ENCODE peak calls at places on chromosomes 11 and 22, in six cellular contexts. R, P, S, X, Q and Y are unnamed samples.

GRCh38 chr11:64040684-64041267 is 5.0 kb downstream of the FLRT1 start:
- DNase-seq in R (no peak), P (peak; percentile 12), S (peak; percentile 52), X (no peak), Q (no peak), Y (no peak)

GRCh38 chr11:78312712-78313111 is 104.9 kb downstream of the GAB2 start:
- DNase-seq in R (no peak), P (no peak), S (no peak), X (no peak), Q (no peak), Y (no peak)

GRCh38 chr11:123206671-123207421 is 11.8 kb upstream of the CLMP start:
- DNase-seq in R (no peak), P (no peak), S (no peak), X (no peak), Q (no peak), Y (peak; percentile 52)

GRCh38 chr22:44486538-44486937 is 11.5 kb downstream of the RTL6 start:
- DNase-seq in R (peak; percentile 16), P (no peak), S (peak; percentile 32), X (no peak), Q (no peak), Y (no peak)

GRCh38 chr11:65043881-65044501 is 3.0 kb downstream of the SAC3D1 start:
- DNase-seq in R (no peak), P (no peak), S (no peak), X (peak; percentile 72), Q (peak; percentile 66), Y (no peak)

GRCh38 chr11:59201376-59201775 is 11.4 kb downstream of the MPEG1 start:
- DNase-seq in R (no peak), P (peak; percentile 20), S (no peak), X (no peak), Q (no peak), Y (no peak)

GRCh38 chr11:65894034-65894591 is 3.6 kb downstream of the CCDC85B start:
- DNase-seq in R (no peak), P (peak; percentile 64), S (no peak), X (peak; percentile 76), Q (no peak), Y (no peak)

GRCh38 chr11:43797337-43797736 is 83.3 kb upstream of the ALKBH3 start:
- DNase-seq in R (no peak), P (no peak), S (no peak), X (no peak), Q (no peak), Y (no peak)

GRCh38 chr11:57116654-57117053 is 65.1 kb upstream of the LRRC55 start:
- DNase-seq in R (peak; percentile 52), P (peak; percentile 37), S (peak; percentile 54), X (no peak), Q (peak; percentile 58), Y (peak; percentile 68)

GRCh38 chr22:20099099-20099711 is 16.7 kb upstream of the RANBP1 start:
- DNase-seq in R (no peak), P (no peak), S (no peak), X (no peak), Q (no peak), Y (no peak)

GRCh38 chr11:31326470-31327148 is 42.9 kb downstream of the DCDC1 start:
- DNase-seq in R (no peak), P (no peak), S (no peak), X (no peak), Q (no peak), Y (no peak)

GRCh38 chr11:6320411-6321207 is at the start of gene CAVIN3:
- DNase-seq in R (peak; percentile 91), P (no peak), S (peak; percentile 51), X (peak; percentile 95), Q (peak; percentile 92), Y (peak; percentile 89)

GRCh38 chr11:66850235-66850587 is 6.7 kb upstream of the LRFN4 start:
- DNase-seq in R (no peak), P (no peak), S (no peak), X (peak; percentile 51), Q (no peak), Y (no peak)

GRCh38 chr22:22380098-22381030 is 128.2 kb downstream of the ZNF280B start:
- DNase-seq in R (no peak), P (peak; percentile 95), S (no peak), X (no peak), Q (no peak), Y (no peak)

GRCh38 chr22:36948273-36949055 is 35.0 kb downstream of the CSF2RB start:
- DNase-seq in R (peak; percentile 59), P (no peak), S (no peak), X (no peak), Q (peak; percentile 39), Y (peak; percentile 84)

GRCh38 chr22:36942561-36942960 is 29.1 kb downstream of the CSF2RB start:
- DNase-seq in R (no peak), P (no peak), S (no peak), X (no peak), Q (no peak), Y (no peak)

GRCh38 chr22:36950797-36951590 is 37.6 kb downstream of the CSF2RB start:
- DNase-seq in R (no peak), P (no peak), S (no peak), X (no peak), Q (no peak), Y (no peak)

GRCh38 chr22:36951746-36952145 is 38.3 kb downstream of the CSF2RB start:
- DNase-seq in R (no peak), P (no peak), S (no peak), X (no peak), Q (no peak), Y (no peak)

DNA sequence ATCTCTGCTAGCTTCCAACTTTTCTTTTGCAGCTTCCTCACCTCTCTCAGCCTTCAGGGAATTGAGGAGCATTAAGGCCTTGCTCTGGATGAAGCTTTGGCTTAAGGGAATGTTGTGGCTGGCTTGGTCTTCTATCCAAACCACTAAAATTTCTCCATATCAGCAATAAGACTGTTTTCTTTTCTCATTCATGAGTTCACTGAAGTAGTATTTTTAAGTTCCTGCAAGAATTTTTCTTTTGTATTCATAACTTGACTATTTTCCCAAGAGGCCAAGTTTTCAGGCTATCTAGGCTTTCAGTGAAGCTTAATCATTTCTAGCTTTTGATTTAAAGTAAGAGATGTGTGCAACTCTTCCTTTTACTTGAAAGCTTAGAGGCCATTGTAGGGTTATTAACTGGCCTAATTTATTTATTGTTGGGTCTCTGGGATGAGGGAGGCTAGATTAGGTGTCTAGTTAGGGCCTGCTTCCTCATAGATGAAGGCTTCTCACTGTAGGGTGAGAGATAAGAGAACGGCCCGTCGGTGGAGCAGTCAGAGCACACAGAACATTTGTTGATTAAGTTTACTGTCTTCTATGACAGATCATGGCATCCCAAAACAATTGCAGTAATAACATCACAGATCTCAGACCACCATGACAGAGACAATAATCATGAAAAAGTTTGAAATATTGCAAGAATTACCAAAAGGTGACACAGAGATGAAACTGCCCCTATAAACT is 33.2 kb downstream of the CSF2RB start:
- DNase-seq in R (peak; percentile 28), P (peak; percentile 17), S (no peak), X (no peak), Q (peak; percentile 75), Y (peak; percentile 72)
- TF ChIP-seq CTCF in R (peak; percentile 28), P (peak; percentile 55), S (no peak), X (no peak), Q (no peak), Y (no peak)

DNA sequence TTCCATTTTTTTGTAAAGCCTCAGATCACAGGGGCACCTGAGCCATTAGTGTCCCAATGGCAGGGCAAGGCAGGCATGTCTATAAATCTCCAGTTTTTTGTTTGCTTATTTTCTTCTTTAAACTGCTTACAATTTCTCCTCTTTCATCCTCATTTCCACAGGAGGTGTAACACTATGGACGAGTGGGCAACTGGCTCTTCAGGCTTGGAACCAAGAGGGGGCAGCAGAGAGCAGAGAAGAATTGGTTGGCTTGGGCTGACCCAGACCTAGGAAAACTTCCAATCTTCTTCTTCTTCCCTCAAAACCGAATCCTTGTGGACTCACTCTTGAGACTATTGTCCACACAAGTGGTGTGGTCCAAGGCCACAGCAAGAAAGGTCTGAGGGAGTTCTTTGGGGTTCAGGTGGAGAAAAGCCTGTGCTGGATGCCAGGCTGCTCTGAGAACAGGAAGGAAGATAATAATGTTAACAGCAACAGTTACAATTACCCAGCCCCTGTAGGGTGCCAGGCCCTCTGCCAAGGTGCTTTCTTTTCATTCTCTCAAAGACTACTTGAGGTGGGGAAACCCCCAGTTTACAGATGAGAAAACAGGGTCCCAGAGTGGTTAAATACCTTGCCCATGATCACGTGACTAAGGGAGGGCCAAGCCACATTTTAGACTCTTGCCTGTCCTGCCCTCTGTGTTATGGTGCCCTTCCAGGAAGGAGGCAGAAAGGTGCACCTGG is 70.7 kb upstream of the E2F8 start:
- DNase-seq in R (peak; percentile 58), P (peak; percentile 58), S (peak; percentile 51), X (no peak), Q (peak; percentile 76), Y (peak; percentile 67)
- H3K4me3 ChIP-seq in R (no peak overlapping the region), P (no peak overlapping the region), S (no peak overlapping the region), X (no peak overlapping the region), Q (no peak overlapping the region), Y (no peak overlapping the region)

GRCh38 chr22:32644252-32645100 is 157.0 kb upstream of the TIMP3 start:
- DNase-seq in R (peak; percentile 89), P (no peak), S (no peak), X (peak; percentile 77), Q (peak; percentile 14), Y (peak; percentile 88)
- TF ChIP-seq CTCF in R (no peak), P (no peak), S (no peak), X (no peak), Q (no peak), Y (no peak)

GRCh38 chr11:34053161-34053686 is 1.7 kb downstream of the CAPRIN1 start:
- DNase-seq in R (peak; percentile 82), P (peak; percentile 82), S (peak; percentile 82), X (peak; percentile 77), Q (peak; percentile 79), Y (peak; percentile 79)

GRCh38 chr11:34055218-34056000 is 3.9 kb downstream of the CAPRIN1 start:
- DNase-seq in R (no peak), P (no peak), S (no peak), X (no peak), Q (no peak), Y (no peak)

GRCh38 chr11:34052036-34052607 is 591 bp downstream of the CAPRIN1 start:
- DNase-seq in R (peak; percentile 89), P (peak; percentile 92), S (peak; percentile 91), X (peak; percentile 94), Q (peak; percentile 76), Y (peak; percentile 95)

GRCh38 chr11:34052608-34053160 is 1.2 kb downstream of the CAPRIN1 start:
- DNase-seq in R (peak; percentile 25), P (peak; percentile 49), S (peak; percentile 36), X (peak; percentile 70), Q (no peak), Y (no peak)

GRCh38 chr11:34056672-34057071 is 5.1 kb downstream of the CAPRIN1 start:
- DNase-seq in R (no peak), P (no peak), S (no peak), X (no peak), Q (no peak), Y (no peak)
- H3K4me3 ChIP-seq in R (no peak overlapping the region), P (peak overlapping the region; percentile 90), S (no peak overlapping the region), X (no peak overlapping the region), Q (no peak overlapping the region), Y (peak overlapping the region; percentile 5)

DNA sequence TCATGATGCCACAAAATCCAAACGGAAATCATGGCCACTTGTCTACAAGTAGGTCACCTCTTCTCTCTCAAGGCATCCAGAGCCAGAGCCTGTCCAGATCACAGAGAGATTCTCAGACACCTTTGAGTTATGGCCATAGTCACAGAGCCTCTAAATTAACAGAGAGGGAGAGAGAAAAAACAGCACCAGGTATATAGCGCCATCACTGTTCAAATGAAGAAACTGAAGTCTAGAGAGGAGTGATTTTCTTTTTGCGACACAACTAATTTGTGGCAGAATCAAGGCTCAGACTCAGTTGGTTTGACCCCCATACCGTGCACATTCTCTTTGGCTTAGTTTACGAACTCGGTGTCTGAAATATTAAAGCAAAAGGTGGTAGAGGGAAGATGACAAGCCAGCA is 512.9 kb downstream of the NTM start:
- DNase-seq in R (no peak), P (no peak), S (no peak), X (no peak), Q (no peak), Y (no peak)
- TF ChIP-seq CTCF in R (no peak), P (no peak), S (no peak), X (no peak), Q (no peak), Y (no peak)